ENCODE peak calls at places on chromosomes 7 and 10, in five cellular contexts. S, R, K, D and F are unnamed samples.

GRCh38 chr10:133442967-133443924 is 10.5 kb upstream of the SCART1 start:
- DNase-seq in S (no peak), R (no peak), K (no peak), D (no peak), F (no peak)

GRCh38 chr7:134371536-134371935 is 54.8 kb upstream of the SLC35B4 start:
- DNase-seq in S (no peak), R (no peak), K (no peak), D (no peak), F (no peak)

GRCh38 chr7:47571355-47572100 is 10.4 kb downstream of the TNS3 start:
- DNase-seq in S (no peak), R (peak), K (no peak), D (peak), F (peak)

GRCh38 chr7:73900286-73900685 is 39.3 kb downstream of the TMEM270 start:
- DNase-seq in S (no peak), R (peak), K (no peak), D (no peak), F (peak)

GRCh38 chr10:120735773-120736371 is 115.3 kb upstream of the WDR11 start:
- DNase-seq in S (no peak), R (peak), K (no peak), D (no peak), F (peak)

GRCh38 chr7:5429253-5429856 is 5.7 kb upstream of the TNRC18 start:
- DNase-seq in S (peak), R (peak), K (no peak), D (no peak), F (no peak)

GRCh38 chr7:148882668-148883232 is 1.3 kb downstream of the EZH2 start:
- DNase-seq in S (no peak), R (peak), K (no peak), D (no peak), F (no peak)

GRCh38 chr10:44659350-44659749 is 251.8 kb upstream of the TMEM72 start:
- DNase-seq in S (no peak), R (no peak), K (no peak), D (no peak), F (no peak)